ENCODE peak calls at places on chromosomes 2 and 18, in nine cellular contexts. G, K, Z, X, C, O, T, I and W are unnamed samples. For H3K4me1, the result is how much of the 10 kb centered on the place peaks cover.

GRCh38 chr2:96391153-96391827 is 55.7 kb downstream of the NCAPH start:
- DNase-seq in K (no peak), C (no peak), G (no peak), T (no peak), X (no peak), O (no peak), I (no peak), Z (no peak), W (no peak)

GRCh38 chr2:97871096-97871780 is 124.5 kb downstream of the TMEM131 start:
- DNase-seq in X (no peak), Z (no peak), G (no peak), I (no peak), K (peak), O (no peak), T (no peak), C (no peak), W (no peak)

GRCh38 chr2:101410716-101411115 is 23.4 kb upstream of the CREG2 start:
- DNase-seq in G (no peak), C (no peak), I (no peak), K (peak), T (no peak), Z (no peak), X (no peak), O (no peak), W (no peak)

GRCh38 chr2:129936334-129936934 is 43.0 kb upstream of the RAB6C start:
- DNase-seq in Z (no peak), G (peak), T (peak), O (no peak), X (peak), C (no peak), K (no peak), I (peak), W (peak)

GRCh38 chr2:48560546-48561209 is 30.7 kb downstream of the STON1 start:
- DNase-seq in X (peak), O (no peak), G (no peak), Z (no peak), K (no peak), C (no peak), I (no peak), T (no peak), W (no peak)

GRCh38 chr2:98868548-98869271 is 67.3 kb downstream of the CRACDL start:
- DNase-seq in G (peak), K (no peak), X (no peak), I (no peak), Z (no peak), O (no peak), T (no peak), C (no peak), W (no peak)

GRCh38 chr2:119732026-119732425 is 27.7 kb upstream of the PTPN4 start:
- DNase-seq in X (no peak), K (no peak), T (no peak), O (no peak), C (no peak), G (no peak), I (no peak), Z (no peak), W (no peak)

GRCh38 chr2:23803275-23803964 is 123.5 kb downstream of the ATAD2B start:
- DNase-seq in T (no peak), C (no peak), K (no peak), X (no peak), G (no peak), Z (no peak), O (no peak), I (no peak), W (no peak)

GRCh38 chr2:240517342-240517741 is 40.4 kb downstream of the ANKMY1 start:
- DNase-seq in X (no peak), Z (no peak), C (no peak), O (no peak), G (no peak), T (no peak), I (no peak), K (no peak), W (no peak)

GRCh38 chr2:69092857-69093256 is 79.9 kb downstream of the ANTXR1 start:
- DNase-seq in I (no peak), C (no peak), O (no peak), X (no peak), Z (no peak), T (no peak), K (no peak), G (no peak), W (no peak)

GRCh38 chr2:238528953-238529781 is 102.4 kb downstream of the ASB1 start:
- DNase-seq in C (no peak), K (peak), O (no peak), G (no peak), I (no peak), Z (no peak), X (no peak), T (no peak), W (no peak)

GRCh38 chr2:113760400-113760799 is 4.0 kb upstream of the SLC35F5 start:
- DNase-seq in T (no peak), G (no peak), I (no peak), C (no peak), X (no peak), K (no peak), Z (no peak), O (no peak), W (no peak)

GRCh38 chr2:142603761-142604160 is 273.7 kb upstream of the KYNU start:
- DNase-seq in I (no peak), C (no peak), X (no peak), O (no peak), K (no peak), Z (no peak), T (no peak), G (no peak), W (no peak)

GRCh38 chr18:63043516-63043915 is 276.1 kb downstream of the BCL2 start:
- DNase-seq in O (no peak), X (no peak), C (no peak), Z (no peak), K (no peak), T (no peak), I (no peak), G (no peak), W (no peak)

GRCh38 chr2:219723311-219723710 is 95.9 kb downstream of the SLC4A3 start:
- DNase-seq in X (no peak), K (no peak), O (no peak), C (no peak), I (no peak), T (no peak), G (no peak), Z (no peak), W (no peak)

GRCh38 chr2:88247531-88247930 is 77.4 kb downstream of the THNSL2 start:
- DNase-seq in Z (no peak), G (no peak), K (no peak), T (no peak), I (no peak), C (no peak), X (no peak), O (no peak), W (no peak)

GRCh38 chr2:63544017-63544627 is 44.2 kb downstream of the WDPCP start:
- DNase-seq in I (no peak), K (peak), O (no peak), Z (no peak), G (no peak), C (no peak), T (no peak), X (peak), W (no peak)

GRCh38 chr2:183093857-183094657 is 15.5 kb downstream of the DUSP19 start:
- DNase-seq in T (no peak), C (no peak), Z (no peak), I (no peak), X (no peak), O (no peak), K (no peak), G (no peak), W (no peak)

GRCh38 chr18:26436176-26437031 is 111.9 kb downstream of the KCTD1 start:
- DNase-seq in C (no peak), I (no peak), O (no peak), X (no peak), T (no peak), K (peak), G (no peak), Z (no peak), W (no peak)

GRCh38 chr2:188078544-188078943 is 213.1 kb upstream of the GULP1 start:
- DNase-seq in C (no peak), K (no peak), T (no peak), I (no peak), G (no peak), X (no peak), O (no peak), Z (no peak), W (no peak)

GRCh38 chr2:149686677-149687427 is 99.3 kb upstream of the MMADHC start:
- DNase-seq in T (no peak), O (no peak), Z (no peak), I (no peak), C (no peak), K (no peak), X (peak), G (no peak), W (no peak)

GRCh38 chr2:18520605-18521031 is 39.8 kb downstream of the RDH14 start:
- DNase-seq in O (peak), Z (peak), K (peak), X (peak), I (peak), C (peak), T (peak), G (peak), W (peak)

GRCh38 chr2:119049968-119050657 is 108.1 kb downstream of the MARCO start:
- DNase-seq in O (no peak), C (no peak), G (no peak), Z (no peak), K (no peak), I (no peak), X (no peak), T (no peak), W (no peak)

GRCh38 chr2:197707316-197708213 is 2.4 kb downstream of the MARS2 start:
- DNase-seq in K (peak), C (no peak), X (peak), G (no peak), Z (no peak), O (no peak), T (no peak), I (no peak), W (no peak)

GRCh38 chr2:47069628-47070154 is 85.4 kb downstream of the STPG4 start:
- DNase-seq in T (no peak), C (no peak), O (peak), X (peak), G (peak), Z (peak), K (peak), I (peak), W (no peak)

GRCh38 chr18:52903858-52904257 is 563.9 kb downstream of the DCC start:
- DNase-seq in Z (no peak), I (peak), T (peak), O (no peak), K (peak), G (peak), C (no peak), X (peak), W (no peak)

GRCh38 chr2:86414996-86415395 is 26.2 kb upstream of the KDM3A start:
- DNase-seq in Z (no peak), X (no peak), C (no peak), T (no peak), G (no peak), K (no peak), I (no peak), O (no peak), W (no peak)

GRCh38 chr2:227473019-227473461 is 1.1 kb downstream of the AGFG1 start:
- DNase-seq in C (no peak), X (no peak), O (no peak), I (no peak), G (no peak), T (no peak), K (peak), Z (no peak), W (no peak)
- TF ChIP-seq EP300 in C (no peak), X (no peak), O (no peak), I (no peak), G (no peak), T (no peak), K (no peak), Z (no peak), W (no peak)

GRCh38 chr2:217877866-217878265 is 124.9 kb downstream of the TNS1 start:
- DNase-seq in C (no peak), T (no peak), I (no peak), O (no peak), K (no peak), G (no peak), Z (no peak), X (peak), W (no peak)
- H3K27ac ChIP-seq in C (peak), T (no peak), I (no peak), O (no peak), K (no peak), G (peak), Z (no peak), X (peak), W (no peak)

GRCh38 chr18:21260621-21261020 is 18.6 kb downstream of the GREB1L start:
- DNase-seq in K (no peak), C (no peak), T (no peak), G (no peak), O (no peak), X (no peak), I (no peak), Z (no peak), W (no peak)

GRCh38 chr18:21264651-21265050 is 22.6 kb downstream of the GREB1L start:
- DNase-seq in Z (no peak), X (no peak), I (no peak), C (no peak), O (no peak), K (no peak), G (peak), T (no peak), W (peak)

GRCh38 chr18:21262979-21263378 is 20.9 kb downstream of the GREB1L start:
- DNase-seq in K (no peak), C (no peak), Z (no peak), G (no peak), I (no peak), O (no peak), T (no peak), X (no peak), W (no peak)

GRCh38 chr18:21261352-21261751 is 19.3 kb downstream of the GREB1L start:
- DNase-seq in X (no peak), Z (no peak), K (no peak), G (no peak), O (no peak), C (no peak), T (no peak), I (no peak), W (no peak)

DNA sequence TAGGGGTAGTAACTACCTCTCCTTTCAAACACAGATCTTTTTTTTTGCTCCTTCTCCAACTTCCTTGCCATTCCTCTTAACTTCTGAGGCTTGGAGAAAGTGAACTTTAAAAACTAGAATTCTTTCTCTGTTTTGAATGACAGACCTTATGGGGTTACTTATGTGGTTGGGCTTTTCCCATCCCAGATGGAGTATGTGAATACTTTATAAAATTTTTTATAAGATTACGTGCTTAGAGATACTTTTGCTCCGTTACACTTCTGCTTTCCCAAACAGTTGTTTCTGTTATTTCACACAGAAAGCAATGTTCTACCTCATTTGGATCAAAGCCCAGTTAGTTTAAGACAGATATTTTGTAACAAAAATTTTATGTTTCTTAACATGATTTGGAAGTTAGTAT is 20.2 kb downstream of the GREB1L start:
- DNase-seq in T (no peak), O (no peak), G (no peak), Z (no peak), K (no peak), I (no peak), X (no peak), C (no peak), W (no peak)
- H3K4me1 ChIP-seq in T (under half), O (under half), G (under half), Z (under half), K (under half), I (under half), X (under half), C (under half), W (under half)

DNA sequence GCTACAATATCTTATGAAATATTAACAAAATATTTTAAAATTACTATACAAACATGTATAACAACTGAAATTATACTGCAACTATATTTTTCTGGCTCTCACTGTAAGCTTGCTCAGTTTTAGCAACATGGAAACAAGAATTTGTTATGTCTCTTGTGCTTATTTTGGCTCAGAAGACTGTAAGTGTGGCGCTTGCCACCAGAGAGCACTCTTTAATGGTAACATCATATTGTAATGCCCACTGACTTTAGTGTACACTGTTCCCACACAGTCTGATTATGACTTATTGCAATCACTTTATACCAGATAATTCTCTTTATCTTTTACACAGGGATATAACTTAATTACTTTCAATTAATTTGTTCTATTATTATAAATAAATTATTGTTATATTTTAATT is 1500.6 kb upstream of the TMEFF2 start:
- DNase-seq in K (peak), G (no peak), Z (no peak), C (no peak), T (no peak), X (peak), O (no peak), I (no peak), W (no peak)
- TF ChIP-seq EP300 in K (no peak), G (no peak), Z (no peak), C (no peak), T (no peak), X (no peak), O (no peak), I (no peak), W (no peak)

GRCh38 chr2:62457555-62457954 is 48.4 kb downstream of the TMEM17 start:
- DNase-seq in O (no peak), C (no peak), X (no peak), I (no peak), T (no peak), G (no peak), Z (no peak), K (no peak), W (peak)

GRCh38 chr2:62456721-62457539 is 49.1 kb downstream of the TMEM17 start:
- DNase-seq in T (peak), O (peak), C (peak), K (peak), I (peak), Z (peak), G (peak), X (peak), W (peak)

GRCh38 chr2:62458206-62459035 is 47.6 kb downstream of the TMEM17 start:
- DNase-seq in C (no peak), X (no peak), O (no peak), I (no peak), K (no peak), T (no peak), G (no peak), Z (no peak), W (no peak)

GRCh38 chr2:62459106-62459505 is 46.9 kb downstream of the TMEM17 start:
- DNase-seq in C (no peak), I (no peak), G (no peak), Z (no peak), O (no peak), X (no peak), K (no peak), T (no peak), W (no peak)

DNA sequence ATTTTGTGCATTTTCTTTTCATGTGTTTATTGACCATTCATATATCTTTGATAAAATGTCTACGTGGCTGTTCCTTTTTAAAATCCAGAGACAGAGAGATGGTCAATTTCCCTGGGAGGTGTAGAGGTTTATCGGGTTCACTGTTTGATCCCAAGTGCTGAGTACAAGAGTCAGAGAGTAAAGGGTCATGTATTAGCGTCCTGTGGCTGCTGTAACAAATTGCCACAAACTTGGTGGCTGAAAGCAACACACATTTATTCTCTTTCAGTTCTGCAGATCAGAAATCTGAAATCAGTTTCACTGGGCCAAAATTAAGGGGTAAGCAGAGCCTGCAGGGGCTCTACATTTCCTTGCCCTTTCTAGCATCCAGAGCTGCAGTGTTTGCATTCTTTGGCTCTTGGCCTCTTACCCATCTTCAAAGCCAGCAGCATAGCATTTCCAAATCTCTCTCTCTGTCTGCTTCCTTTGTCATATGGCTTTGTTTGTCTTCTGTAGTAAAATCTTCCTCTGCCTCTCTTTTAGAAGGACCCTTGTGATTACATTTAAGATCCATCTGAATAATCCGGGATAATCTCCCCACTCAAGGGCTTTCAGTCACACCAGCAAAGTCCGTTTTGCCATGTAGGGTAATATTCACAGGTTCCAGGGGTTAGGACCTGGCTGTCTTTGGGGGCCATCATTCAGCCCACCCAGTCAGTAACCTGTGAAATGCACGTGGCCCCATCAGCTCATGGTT is 49.9 kb downstream of the TMEM17 start:
- DNase-seq in I (no peak), K (no peak), G (no peak), T (no peak), Z (no peak), O (no peak), C (no peak), X (no peak), W (no peak)
- H3K27ac ChIP-seq in I (no peak), K (peak), G (peak), T (peak), Z (peak), O (no peak), C (no peak), X (no peak), W (peak)

GRCh38 chr2:235661952-235662351 is 168.1 kb downstream of the AGAP1 start:
- DNase-seq in T (no peak), X (no peak), O (no peak), I (no peak), Z (no peak), K (no peak), C (peak), G (no peak), W (no peak)

GRCh38 chr2:235665656-235666239 is 171.9 kb downstream of the AGAP1 start:
- DNase-seq in Z (no peak), G (no peak), T (no peak), O (no peak), K (no peak), C (peak), X (no peak), I (no peak), W (no peak)

GRCh38 chr2:235661538-235661937 is 167.7 kb downstream of the AGAP1 start:
- DNase-seq in C (no peak), O (no peak), X (no peak), Z (no peak), T (no peak), K (no peak), I (no peak), G (no peak), W (no peak)

GRCh38 chr2:235666240-235666781 is 172.5 kb downstream of the AGAP1 start:
- DNase-seq in Z (no peak), K (peak), O (no peak), C (peak), I (no peak), X (peak), G (no peak), T (peak), W (no peak)

DNA sequence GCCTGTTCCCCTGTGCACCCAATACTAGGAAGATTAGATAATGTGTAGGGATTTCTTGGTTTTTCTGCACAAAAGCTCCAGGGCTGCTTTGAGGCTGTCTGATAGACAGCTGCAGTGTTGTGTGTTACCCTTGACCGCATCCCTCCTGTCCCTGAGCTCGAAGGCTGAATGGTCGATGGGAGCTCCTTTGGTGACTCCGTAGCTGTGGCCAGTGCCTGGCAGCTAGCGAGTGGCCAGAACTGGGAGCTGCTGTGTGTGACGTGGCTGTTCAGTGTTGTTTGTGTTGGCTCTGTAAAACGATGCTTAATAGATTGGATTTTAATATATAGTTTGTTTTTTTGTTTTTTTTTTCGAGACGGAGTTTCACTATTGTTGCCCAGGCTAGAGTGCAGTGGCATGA is 170.0 kb downstream of the AGAP1 start:
- DNase-seq in Z (no peak), I (no peak), C (peak), G (no peak), O (no peak), T (no peak), K (no peak), X (no peak), W (no peak)
- H3K4me1 ChIP-seq in Z (under half), I (under half), C (under half), G (under half), O (under half), T (under half), K (under half), X (under half), W (under half)

DNA sequence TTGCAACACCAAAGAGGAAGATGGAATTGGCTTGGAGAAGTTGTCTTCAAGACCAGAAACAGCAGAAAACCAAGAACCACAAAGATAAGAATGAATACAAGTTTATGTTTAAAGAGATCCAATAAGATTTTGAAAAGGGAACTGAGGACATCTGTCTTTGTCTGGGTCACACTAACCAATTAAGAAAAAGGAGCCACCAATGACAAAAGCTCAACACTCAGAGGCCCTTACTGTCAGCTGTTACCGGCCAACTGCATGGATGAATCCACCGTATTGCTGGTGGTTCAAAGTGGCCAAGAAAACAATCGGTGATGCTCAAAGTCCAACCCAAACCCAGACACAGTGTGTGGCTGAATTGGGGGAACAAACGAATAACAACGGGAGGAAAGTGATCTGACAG is 11.2 kb downstream of the GPR55 start:
- DNase-seq in X (no peak), O (no peak), Z (no peak), C (peak), G (no peak), I (peak), K (no peak), T (no peak), W (no peak)
- TF ChIP-seq EP300 in X (no peak), O (no peak), Z (no peak), C (no peak), G (no peak), I (no peak), K (no peak), T (no peak), W (no peak)